ENCODE peak calls at places on chromosomes 2 and 18, in eight cellular contexts. P, Z, G, Q, H, Y, K and C are unnamed samples.
A peak's percentile ranks its signal among the peaks of the same experiment; 100 is the strongest.

GRCh38 chr2:107407974-107408373 is 418.7 kb upstream of the RGPD4 start:
- DNase-seq in K (no peak), G (no peak), Y (no peak), Q (no peak), H (no peak), Z (no peak), P (no peak), C (no peak)

GRCh38 chr2:223050900-223051299 is 1.1 kb upstream of the KCNE4 start:
- DNase-seq in Y (no peak), H (no peak), G (peak; percentile 82), P (no peak), K (no peak), Z (no peak), Q (peak; percentile 66), C (no peak)

GRCh38 chr2:42125887-42126594 is 43.1 kb upstream of the EML4 start:
- DNase-seq in H (peak; percentile 51), Q (no peak), P (no peak), G (peak; percentile 66), K (no peak), Y (no peak), Z (peak; percentile 59), C (no peak)

GRCh38 chr18:51170689-51171088 is 26.8 kb downstream of the MEX3C start:
- DNase-seq in H (no peak), Q (no peak), G (no peak), P (no peak), K (no peak), Y (no peak), Z (no peak), C (no peak)

GRCh38 chr2:207416111-207416510 is 113.7 kb upstream of the CREB1 start:
- DNase-seq in G (peak; percentile 23), Z (no peak), K (no peak), Y (no peak), P (no peak), Q (no peak), H (no peak), C (no peak)

GRCh38 chr2:237254911-237255578 is 158.9 kb downstream of the COL6A3 start:
- DNase-seq in Z (no peak), Q (peak; percentile 92), Y (no peak), P (no peak), K (no peak), H (no peak), G (peak; percentile 95), C (no peak)

GRCh38 chr2:50512397-50512796 is 519.5 kb downstream of the NRXN1 start:
- DNase-seq in Z (no peak), H (no peak), Q (no peak), G (no peak), K (no peak), P (no peak), Y (no peak), C (no peak)

GRCh38 chr2:25707927-25708326 is 34.5 kb upstream of the DTNB start:
- DNase-seq in K (no peak), Y (no peak), Q (no peak), P (no peak), H (no peak), Z (no peak), G (no peak), C (no peak)

GRCh38 chr2:189685540-189686229 is 11.2 kb downstream of the ANKAR start:
- DNase-seq in Q (peak; percentile 78), K (no peak), P (peak; percentile 48), H (no peak), G (peak; percentile 71), Y (no peak), Z (peak; percentile 11), C (no peak)

GRCh38 chr2:109715302-109715937 is 78.7 kb upstream of the RGPD5 start:
- DNase-seq in Y (no peak), G (peak; percentile 26), K (peak; percentile 45), Q (no peak), P (no peak), H (no peak), Z (peak; percentile 79), C (no peak)

GRCh38 chr2:109712126-109712455 is 82.0 kb upstream of the RGPD5 start:
- DNase-seq in Q (no peak), Z (no peak), P (no peak), G (no peak), H (no peak), K (peak; percentile 17), Y (no peak), C (no peak)

GRCh38 chr2:109711230-109712125 is 82.6 kb upstream of the RGPD5 start:
- DNase-seq in K (peak; percentile 20), P (no peak), Y (no peak), Q (no peak), H (no peak), G (no peak), Z (no peak), C (no peak)

GRCh38 chr2:109710505-109711229 is 83.4 kb upstream of the RGPD5 start:
- DNase-seq in H (no peak), Z (no peak), K (no peak), G (no peak), Q (no peak), P (no peak), Y (no peak), C (no peak)

DNA sequence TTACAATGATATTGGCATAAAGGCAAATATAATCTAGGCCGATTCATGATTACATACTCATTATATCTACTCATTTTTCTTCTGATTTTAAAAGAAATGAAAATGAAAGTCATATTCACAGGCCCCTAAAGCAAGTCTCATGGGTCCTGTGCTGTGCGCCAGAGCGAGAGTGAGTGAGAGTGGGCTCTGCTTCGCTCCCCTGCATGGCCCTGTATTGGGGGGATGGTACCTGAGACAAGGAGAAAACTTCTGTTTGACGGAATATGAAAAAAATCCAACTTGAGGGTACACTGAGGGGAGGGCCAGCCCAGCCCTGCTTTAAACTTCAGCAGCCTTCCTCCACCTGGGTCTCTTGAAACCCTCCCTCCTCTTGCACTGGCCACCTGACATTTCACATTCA is 81.4 kb upstream of the RGPD5 start:
- DNase-seq in P (no peak), Y (no peak), H (no peak), Z (no peak), Q (no peak), G (no peak), K (peak; percentile 17), C (no peak)
- H3K36me3 ChIP-seq in P (no peaks in the 10 kb centered on the region), Y (no peaks in the 10 kb centered on the region), H (no peaks in the 10 kb centered on the region), Z (no peaks in the 10 kb centered on the region), Q (no peaks in the 10 kb centered on the region), G (no peaks in the 10 kb centered on the region), K (no peaks in the 10 kb centered on the region), C (no peaks in the 10 kb centered on the region)

GRCh38 chr18:48942086-48942485 is 8.7 kb downstream of the SMAD7 start:
- DNase-seq in Q (no peak), Z (no peak), H (no peak), G (no peak), Y (no peak), K (no peak), P (no peak), C (no peak)
- H3K4me1 ChIP-seq in Q (peaks cover 64% of the 10 kb centered on the region), Z (peaks cover 41% of the 10 kb centered on the region), H (peaks cover 90% of the 10 kb centered on the region), G (peaks cover 55% of the 10 kb centered on the region), Y (peaks cover 100% of the 10 kb centered on the region), K (peaks cover 42% of the 10 kb centered on the region), P (peaks cover 14% of the 10 kb centered on the region), C (peaks cover 78% of the 10 kb centered on the region)

DNA sequence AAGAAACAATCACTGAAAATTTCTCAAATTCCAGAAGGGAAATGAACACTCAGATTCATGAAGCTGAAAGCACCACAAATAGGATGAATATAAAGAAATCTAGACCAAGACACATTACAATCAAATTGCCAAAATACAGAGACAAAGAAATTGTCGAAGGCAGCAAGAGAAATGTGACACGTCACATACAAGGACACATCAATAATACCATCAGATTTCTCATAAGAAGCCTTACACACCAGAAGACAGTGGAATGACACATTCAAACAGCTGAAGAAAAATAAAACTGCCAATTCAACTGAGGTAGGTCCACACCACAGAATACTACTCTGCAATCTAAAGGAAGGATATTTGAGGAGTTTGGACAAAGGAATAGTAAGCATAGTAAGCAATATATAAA is 27.4 kb downstream of the SRD5A2 start:
- DNase-seq in Q (no peak), H (no peak), Z (no peak), G (no peak), K (no peak), Y (no peak), P (no peak), C (no peak)
- H3K27ac ChIP-seq in Q (no peak overlapping the region), H (no peak overlapping the region), Z (no peak overlapping the region), G (no peak overlapping the region), K (no peak overlapping the region), Y (no peak overlapping the region), P (no peak overlapping the region), C (no peak overlapping the region)

GRCh38 chr2:127523269-127523930 is 2.9 kb downstream of the IWS1 start:
- DNase-seq in Q (no peak), H (no peak), G (no peak), Z (no peak), Y (no peak), K (no peak), P (no peak), C (no peak)
- H3K36me3 ChIP-seq in Q (peaks cover 8% of the 10 kb centered on the region), H (peaks cover 41% of the 10 kb centered on the region), G (peaks cover 1% of the 10 kb centered on the region), Z (peaks cover 7% of the 10 kb centered on the region), Y (no peaks in the 10 kb centered on the region), K (no peaks in the 10 kb centered on the region), P (peaks cover 29% of the 10 kb centered on the region), C (peaks cover 21% of the 10 kb centered on the region)

GRCh38 chr2:72211359-72211758 is 63.7 kb upstream of the CYP26B1 start:
- DNase-seq in G (peak; percentile 75), Z (peak; percentile 90), Y (no peak), Q (no peak), K (no peak), H (no peak), P (no peak), C (no peak)
- H3K4me1 ChIP-seq in G (peaks cover 5% of the 10 kb centered on the region), Z (peaks cover 11% of the 10 kb centered on the region), Y (peaks cover 5% of the 10 kb centered on the region), Q (peaks cover 7% of the 10 kb centered on the region), K (no peaks in the 10 kb centered on the region), H (no peaks in the 10 kb centered on the region), P (no peaks in the 10 kb centered on the region), C (no peaks in the 10 kb centered on the region)